ENCODE peak calls at places on chromosomes 7 and 10, in nine cellular contexts. F is lower leg skin, T is AG09309, U is RWPE1, I is Peyer's patch, Z is psoas muscle, B is HFFc6, R is endothelial cell, C is HL-60. H is an unnamed sample.

GRCh38 chr10:4766449-4766848 is 59.6 kb upstream of the AKR1E2 start:
- DNase-seq in F (no peak), T (no peak), U (no peak), I (no peak), Z (no peak), B (no peak), R (no peak), C (no peak), H (no peak)

GRCh38 chr7:142866361-142867096 is 11.7 kb downstream of the EPHB6 start:
- DNase-seq in F (no peak), T (no peak), U (no peak), I (peak), Z (peak), B (no peak), R (peak), C (peak), H (no peak)

GRCh38 chr10:60367014-60367413 is 22.7 kb downstream of the ANK3 start:
- DNase-seq in F (no peak), T (no peak), U (no peak), I (no peak), Z (no peak), B (no peak), R (no peak), C (no peak), H (no peak)

GRCh38 chr10:73648252-73648651 is 7.0 kb upstream of the MYOZ1 start:
- DNase-seq in F (no peak), T (no peak), U (no peak), I (peak), Z (peak), B (no peak), R (no peak), C (no peak), H (no peak)

GRCh38 chr10:6382081-6382480 is 179.3 kb downstream of the PFKFB3 start:
- DNase-seq in F (no peak), T (peak), U (no peak), I (peak), Z (no peak), B (no peak), R (no peak), C (no peak), H (peak)

GRCh38 chr7:154928136-154929005 is 74.6 kb downstream of the PAXIP1 start:
- DNase-seq in F (peak), T (peak), U (peak), I (peak), Z (no peak), B (peak), R (no peak), C (peak), H (peak)

GRCh38 chr10:89029785-89030437 is 39.3 kb downstream of the FAS start:
- DNase-seq in F (peak), T (peak), U (peak), I (peak), Z (peak), B (peak), R (peak), C (peak), H (peak)

GRCh38 chr10:117375360-117376147 is at the start of gene PDZD8:
- DNase-seq in F (peak), T (no peak), U (peak), I (peak), Z (peak), B (peak), R (peak), C (peak), H (peak)

GRCh38 chr7:41881313-41882130 is 178.6 kb upstream of the INHBA start:
- DNase-seq in F (no peak), T (no peak), U (no peak), I (peak), Z (peak), B (no peak), R (no peak), C (peak), H (no peak)

DNA sequence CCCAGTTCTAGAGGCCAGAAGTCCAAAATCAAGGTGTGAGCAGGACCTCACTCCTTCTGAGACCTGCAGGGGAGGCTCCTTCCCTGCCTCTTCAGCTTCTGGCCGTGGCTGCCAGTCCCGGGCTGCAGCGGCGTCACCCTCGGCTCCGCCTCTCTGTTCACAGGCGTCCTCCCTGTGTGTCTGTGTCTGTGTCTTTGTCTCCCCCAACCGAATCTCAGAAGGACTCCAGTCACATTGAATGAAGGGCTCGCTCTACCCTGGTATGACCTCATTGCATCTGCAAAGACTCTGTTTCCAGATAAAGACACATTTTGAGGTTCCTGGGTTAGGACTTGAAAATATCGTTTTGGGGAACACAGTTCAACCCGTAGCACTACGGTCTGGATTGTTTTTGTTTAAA is 33.1 kb upstream of the GALNT11 start:
- DNase-seq in F (peak), T (no peak), U (peak), I (peak), Z (peak), B (no peak), R (peak), C (peak), H (no peak)
- TF ChIP-seq CTCF in F (no peak), T (peak), U (peak), I (peak), Z (peak), B (no peak), R (no peak), C (peak), H (no peak)

DNA sequence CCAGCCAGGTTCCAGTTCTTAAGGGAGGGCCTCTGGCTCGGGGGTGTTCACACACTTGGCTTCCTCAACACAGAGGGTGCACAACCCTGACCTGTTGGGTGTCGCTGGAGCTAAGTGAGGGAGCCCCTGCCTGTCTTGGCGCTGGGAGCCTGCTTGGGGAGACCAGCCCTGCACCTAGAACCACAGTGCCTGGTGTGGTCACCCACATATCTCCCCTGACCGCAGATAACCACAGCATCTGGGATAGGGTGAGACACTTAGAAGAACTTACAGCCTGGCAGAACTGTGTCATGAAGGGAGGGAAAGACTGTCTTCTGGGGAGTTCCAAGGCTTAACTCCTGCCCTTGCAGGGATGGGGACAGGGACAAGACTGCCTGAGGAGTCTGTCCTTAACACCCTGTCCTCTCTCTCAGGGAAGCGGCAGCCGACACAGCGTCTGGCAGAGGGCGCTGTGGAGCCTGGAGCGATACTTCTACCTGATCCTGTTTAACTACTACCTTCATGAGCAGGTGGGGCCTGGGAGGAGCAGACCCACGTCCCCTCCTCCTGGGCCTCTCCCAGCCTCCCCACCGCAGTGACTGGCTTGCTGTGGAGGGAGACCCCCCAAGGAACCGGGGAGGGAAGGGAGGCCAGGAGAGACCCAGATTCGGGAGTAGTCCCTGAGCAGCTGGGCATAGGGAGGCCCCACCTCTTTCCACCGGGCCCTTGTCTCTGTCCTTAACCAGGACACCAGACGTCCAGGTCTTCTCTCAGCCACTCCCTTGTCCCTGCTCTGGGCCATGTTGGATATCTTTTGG is 59.0 kb downstream of the PALD1 start:
- DNase-seq in F (no peak), T (no peak), U (peak), I (peak), Z (no peak), B (no peak), R (peak), C (peak), H (no peak)
- TF ChIP-seq CTCF in F (no peak), T (peak), U (peak), I (peak), Z (peak), B (peak), R (no peak), C (peak), H (peak)

GRCh38 chr7:91945476-91945875 is 4.8 kb downstream of the AKAP9 start:
- DNase-seq in F (no peak), T (no peak), U (no peak), I (no peak), Z (no peak), B (peak), R (no peak), C (peak), H (peak)
- TF ChIP-seq CTCF in F (no peak), T (peak), U (no peak), I (peak), Z (no peak), B (peak), R (no peak), C (no peak), H (no peak)

DNA sequence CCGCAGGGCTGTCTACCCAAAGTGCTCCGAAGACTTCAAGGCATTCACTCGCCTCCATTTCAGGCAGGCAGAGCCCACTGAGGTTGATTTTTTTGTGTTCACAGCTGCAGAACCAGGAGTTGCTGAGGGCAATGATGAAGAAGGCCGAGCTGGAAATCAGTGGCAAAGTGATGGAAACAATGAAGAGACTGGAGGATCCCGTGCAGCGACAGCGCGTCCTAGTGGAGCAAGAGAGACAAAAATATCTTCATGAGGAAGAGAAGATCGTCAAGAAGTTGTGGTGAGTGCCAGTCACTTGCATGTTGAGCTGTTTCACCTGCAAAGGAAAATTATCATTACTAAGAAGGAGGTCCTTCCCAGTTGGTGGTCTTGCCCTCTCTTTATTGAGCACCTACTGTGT is 210.5 kb downstream of the ARHGAP21 start:
- DNase-seq in F (no peak), T (no peak), U (no peak), I (no peak), Z (no peak), B (no peak), R (peak), C (no peak), H (peak)
- TF ChIP-seq CTCF in F (no peak), T (peak), U (no peak), I (no peak), Z (peak), B (peak), R (no peak), C (no peak), H (peak)

GRCh38 chr7:132783824-132784223 is 207.6 kb upstream of the PLXNA4 start:
- DNase-seq in F (peak), T (peak), U (peak), I (no peak), Z (no peak), B (peak), R (no peak), C (no peak), H (peak)

GRCh38 chr7:132785861-132786260 is 209.6 kb upstream of the PLXNA4 start:
- DNase-seq in F (no peak), T (no peak), U (no peak), I (no peak), Z (no peak), B (no peak), R (no peak), C (no peak), H (no peak)

GRCh38 chr7:132780822-132781221 is 204.6 kb upstream of the PLXNA4 start:
- DNase-seq in F (peak), T (no peak), U (no peak), I (no peak), Z (no peak), B (no peak), R (no peak), C (no peak), H (no peak)

GRCh38 chr7:132782777-132783633 is 206.7 kb upstream of the PLXNA4 start:
- DNase-seq in F (peak), T (peak), U (no peak), I (no peak), Z (no peak), B (peak), R (no peak), C (no peak), H (peak)

GRCh38 chr7:132784406-132784805 is 208.1 kb upstream of the PLXNA4 start:
- DNase-seq in F (no peak), T (no peak), U (no peak), I (no peak), Z (no peak), B (no peak), R (no peak), C (no peak), H (no peak)
- TF ChIP-seq CTCF in F (no peak), T (no peak), U (no peak), I (no peak), Z (no peak), B (no peak), R (no peak), C (no peak), H (no peak)

GRCh38 chr7:149799397-149800168 is 26.2 kb upstream of the ZNF467 start:
- DNase-seq in F (no peak), T (no peak), U (no peak), I (peak), Z (no peak), B (no peak), R (peak), C (peak), H (no peak)
- TF ChIP-seq CTCF in F (no peak), T (no peak), U (peak), I (peak), Z (peak), B (peak), R (peak), C (peak), H (peak)

H was measured in astrocyte of the spinal cord.